ENCODE peak calls at places on chromosome 12, in ten cellular contexts. F is stimulated activated CD4-positive, alpha-beta T cell treated with anti-CD3 and anti-CD28 coated beads, Interleukin-4, amount 100 ng/mL, for 48 hours; I is left ventricle myocardium inferior; J is nephron progenitor cell; D is NCI-H187; M is H7; H is A549; X is NCI-H1417; V is Calu3; P is heart left ventricle. Q is an unnamed sample.

GRCh38 chr12:98595152-98595988 is 1.9 kb downstream of the SLC25A3 start:
- DNase-seq in H (no peak), D (no peak), V (no peak), F (no peak), X (no peak), M (no peak), P (no peak), J (no peak), I (no peak), Q (no peak)

GRCh38 chr12:46956451-46957035 is 122.9 kb upstream of the PCED1B start:
- DNase-seq in D (no peak), M (no peak), F (no peak), P (no peak), H (no peak), I (no peak), J (no peak), X (no peak), V (no peak), Q (no peak)

GRCh38 chr12:3236345-3237153 is 159.4 kb downstream of the TSPAN9 start:
- DNase-seq in P (peak; percentile 72), V (peak; percentile 80), J (peak; percentile 51), D (no peak), F (no peak), X (no peak), H (peak; percentile 44), I (no peak), M (peak; percentile 89), Q (peak; percentile 67)

GRCh38 chr12:106873983-106874382 is 81.7 kb upstream of the TMEM263 start:
- DNase-seq in I (no peak), D (no peak), V (no peak), H (no peak), J (no peak), M (no peak), X (no peak), P (no peak), F (no peak), Q (no peak)

GRCh38 chr12:1099158-1099557 is 108.1 kb downstream of the ERC1 start:
- DNase-seq in V (no peak), P (no peak), F (peak; percentile 16), J (no peak), I (no peak), D (no peak), M (no peak), X (no peak), H (no peak), Q (no peak)

GRCh38 chr12:131135786-131136538 is 182.3 kb downstream of the ADGRD1 start:
- DNase-seq in F (no peak), P (no peak), X (no peak), I (no peak), H (no peak), D (no peak), M (peak; percentile 51), J (no peak), V (no peak), Q (no peak)

GRCh38 chr12:3065300-3065699 is 11.9 kb upstream of the TSPAN9 start:
- DNase-seq in J (no peak), H (no peak), F (no peak), X (no peak), P (no peak), D (no peak), V (no peak), I (no peak), M (no peak), Q (no peak)

GRCh38 chr12:49633703-49634311 is 10.4 kb downstream of the PRPF40B start:
- DNase-seq in I (no peak), F (no peak), V (no peak), D (no peak), H (no peak), X (no peak), M (no peak), P (no peak), J (no peak), Q (no peak)

GRCh38 chr12:13277278-13277677 is 80.8 kb downstream of the EMP1 start:
- DNase-seq in M (no peak), I (no peak), F (no peak), J (no peak), P (no peak), H (no peak), D (peak; percentile 49), X (peak; percentile 55), V (no peak), Q (no peak)

GRCh38 chr12:113105606-113106271 is 29.8 kb downstream of the RASAL1 start:
- DNase-seq in D (no peak), J (no peak), F (no peak), M (peak; percentile 63), V (no peak), P (no peak), I (no peak), H (no peak), X (no peak), Q (no peak)

GRCh38 chr12:109452489-109452888 is 24.6 kb downstream of the KCTD10 start:
- DNase-seq in F (no peak), V (no peak), M (no peak), X (no peak), H (no peak), D (no peak), I (no peak), J (no peak), P (no peak), Q (no peak)